ENCODE peak calls at places on chromosomes 7 and 10, in seven cellular contexts. I is CD8-positive, alpha-beta T cell; S is ELF-1; K is naive B cell; W is nucleus accumbens; B is mammary epithelial cell; V is transverse colon. J is an unnamed sample.

GRCh38 chr10:28692050-28692449 is 14.7 kb downstream of the BAMBI start:
- DNase-seq in I (no peak), S (no peak), K (no peak), W (no peak), B (no peak), V (no peak), J (no peak)

GRCh38 chr7:29843106-29843505 is 36.8 kb downstream of the WIPF3 start:
- DNase-seq in I (no peak), S (peak; percentile 18), K (no peak), W (no peak), B (no peak), V (no peak), J (no peak)

GRCh38 chr10:84138478-84139125 is 707 bp upstream of the GHITM start:
- DNase-seq in I (peak; percentile 1), S (no peak), K (no peak), W (no peak), B (no peak), V (peak; percentile 49), J (peak; percentile 8)

GRCh38 chr7:107628461-107629064 is 32.1 kb upstream of the SLC26A4 start:
- DNase-seq in I (no peak), S (no peak), K (peak; percentile 31), W (no peak), B (no peak), V (no peak), J (no peak)

GRCh38 chr7:36207451-36208291 is 54.6 kb downstream of the EEPD1 start:
- DNase-seq in I (no peak), S (no peak), K (no peak), W (no peak), B (peak; percentile 25), V (peak; percentile 54), J (no peak)

GRCh38 chr10:48366261-48366660 is 59.8 kb downstream of the MAPK8 start:
- DNase-seq in I (no peak), S (no peak), K (no peak), W (no peak), B (peak; percentile 10), V (no peak), J (no peak)

GRCh38 chr10:132201111-132201989 is 14.6 kb downstream of the DPYSL4 start:
- DNase-seq in I (no peak), S (no peak), K (no peak), W (no peak), B (no peak), V (no peak), J (no peak)

GRCh38 chr10:3776796-3777571 is 8.0 kb downstream of the KLF6 start:
- DNase-seq in I (peak; percentile 41), S (peak; percentile 40), K (no peak), W (no peak), B (peak; percentile 83), V (peak; percentile 72), J (no peak)

GRCh38 chr10:5709865-5710264 is 25.2 kb downstream of the TASOR2 start:
- DNase-seq in I (no peak), S (no peak), K (no peak), W (no peak), B (no peak), V (no peak), J (no peak)

GRCh38 chr7:158973440-158973839 is 117.1 kb downstream of the DYNC2I1 start:
- DNase-seq in I (no peak), S (peak; percentile 87), K (peak; percentile 3), W (no peak), B (no peak), V (peak; percentile 29), J (peak; percentile 50)

GRCh38 chr7:75650671-75651070 is 88.1 kb downstream of the HIP1 start:
- DNase-seq in I (no peak), S (peak; percentile 45), K (no peak), W (no peak), B (no peak), V (peak; percentile 51), J (no peak)

GRCh38 chr7:30049173-30049572 is 21.0 kb downstream of the PLEKHA8 start:
- DNase-seq in I (no peak), S (no peak), K (no peak), W (no peak), B (no peak), V (no peak), J (no peak)

GRCh38 chr10:118870467-118871243 is 115.9 kb upstream of the CACUL1 start:
- DNase-seq in I (no peak), S (peak; percentile 42), K (no peak), W (no peak), B (peak; percentile 91), V (no peak), J (no peak)

GRCh38 chr10:61835069-61835908 is 66.2 kb upstream of the ARID5B start:
- DNase-seq in I (no peak), S (peak; percentile 35), K (no peak), W (no peak), B (peak; percentile 54), V (peak; percentile 16), J (peak; percentile 5)

GRCh38 chr10:79435271-79436065 is 10.0 kb downstream of the ZCCHC24 start:
- DNase-seq in I (no peak), S (peak; percentile 60), K (no peak), W (no peak), B (no peak), V (no peak), J (no peak)

GRCh38 chr10:13893926-13894325 is 307.2 kb downstream of the PRPF18 start:
- DNase-seq in I (no peak), S (peak; percentile 65), K (no peak), W (no peak), B (peak; percentile 21), V (no peak), J (no peak)

GRCh38 chr10:93851169-93851568 is 42.6 kb upstream of the SLC35G1 start:
- DNase-seq in I (no peak), S (no peak), K (no peak), W (no peak), B (no peak), V (peak; percentile 19), J (no peak)

GRCh38 chr10:78502208-78502943 is 468.7 kb downstream of the RPS24 start:
- DNase-seq in I (no peak), S (no peak), K (no peak), W (no peak), B (no peak), V (no peak), J (no peak)

GRCh38 chr7:13099197-13099795 is 411.9 kb downstream of the ARL4A start:
- DNase-seq in I (no peak), S (no peak), K (no peak), W (no peak), B (peak; percentile 78), V (no peak), J (no peak)

GRCh38 chr7:57305192-57305748 is 144.7 kb upstream of the ZNF716 start:
- DNase-seq in I (no peak), S (peak; percentile 12), K (no peak), W (no peak), B (no peak), V (no peak), J (no peak)

GRCh38 chr10:96972264-96972663 is 140.2 kb downstream of the LCOR start:
- DNase-seq in I (no peak), S (no peak), K (no peak), W (no peak), B (no peak), V (no peak), J (no peak)

GRCh38 chr7:151382079-151382885 is 27.6 kb downstream of the WDR86 start:
- DNase-seq in I (no peak), S (no peak), K (peak; percentile 81), W (no peak), B (no peak), V (no peak), J (peak; percentile 39)

GRCh38 chr7:96303105-96303685 is 18.7 kb downstream of the SLC25A13 start:
- DNase-seq in I (no peak), S (no peak), K (no peak), W (no peak), B (peak; percentile 77), V (peak; percentile 28), J (no peak)

GRCh38 chr7:117157121-117157870 is 165.6 kb downstream of the WNT2 start:
- DNase-seq in I (no peak), S (no peak), K (no peak), W (peak; percentile 6), B (peak; percentile 60), V (no peak), J (no peak)

GRCh38 chr7:144437370-144438191 is 34.1 kb upstream of the NOBOX start:
- DNase-seq in I (peak; percentile 1), S (no peak), K (peak; percentile 24), W (no peak), B (peak; percentile 67), V (peak; percentile 76), J (peak; percentile 3)

GRCh38 chr10:25080880-25081581 is 64.6 kb downstream of the THNSL1 start:
- DNase-seq in I (peak; percentile 49), S (peak; percentile 88), K (peak; percentile 24), W (peak; percentile 67), B (peak; percentile 72), V (peak; percentile 89), J (peak; percentile 53)

GRCh38 chr7:120280743-120281142 is 7.8 kb downstream of the KCND2 start:
- DNase-seq in I (no peak), S (no peak), K (no peak), W (no peak), B (no peak), V (no peak), J (no peak)

GRCh38 chr10:59611048-59611447 is 98.6 kb downstream of the SLC16A9 start:
- DNase-seq in I (no peak), S (no peak), K (no peak), W (no peak), B (no peak), V (no peak), J (no peak)

GRCh38 chr10:112227331-112227961 is 43.9 kb upstream of the GPAM start:
- DNase-seq in I (no peak), S (no peak), K (no peak), W (no peak), B (peak; percentile 89), V (no peak), J (no peak)

GRCh38 chr10:66307826-66308225 is 618.0 kb upstream of the LRRTM3 start:
- DNase-seq in I (no peak), S (no peak), K (no peak), W (no peak), B (no peak), V (no peak), J (no peak)

GRCh38 chr10:103637855-103638561 is 144.5 kb downstream of the NEURL1 start:
- DNase-seq in I (no peak), S (peak; percentile 54), K (no peak), W (peak; percentile 67), B (no peak), V (peak; percentile 60), J (no peak)

GRCh38 chr7:131284702-131285419 is 42.8 kb upstream of the MKLN1 start:
- DNase-seq in I (no peak), S (peak; percentile 8), K (no peak), W (peak; percentile 34), B (peak; percentile 66), V (no peak), J (no peak)